ENCODE peak calls at places on chromosomes 11 and 22, in nine cellular contexts. Q is NCI-H510A treated with DMSO at 0.1 percent for 48 hours; J is naive thymus-derived CD4-positive, alpha-beta T cell; F is stimulated activated CD8-positive, alpha-beta memory T cell treated with anti-CD3 and anti-CD28 coated beads, Interleukin-7, amount 100 ng/mL, for 48 hours; E is heart right ventricle; C is right atrium auricular region; G is RWPE1; I is activated CD4-positive, alpha-beta T cell treated with anti-CD3 and anti-CD28 coated beads, Interleukin-2, amount 50 U/mL, for 1 hour; B is Daoy. N is an unnamed sample.

GRCh38 chr22:45200862-45201511 is 37.3 kb downstream of the NUP50 start:
- DNase-seq in Q (no peak), J (no peak), F (no peak), E (no peak), C (no peak), G (no peak), I (no peak), B (peak), N (no peak)

GRCh38 chr11:130672911-130673310 is 224.5 kb downstream of the ADAMTS15 start:
- DNase-seq in Q (no peak), J (no peak), F (no peak), E (no peak), C (no peak), G (no peak), I (no peak), B (peak), N (no peak)

GRCh38 chr22:36409911-36410756 is 22.4 kb upstream of the MYH9 start:
- DNase-seq in Q (peak), J (peak), F (peak), E (peak), C (peak), G (peak), I (peak), B (no peak), N (peak)

GRCh38 chr11:33723238-33723881 is 12.9 kb downstream of the CD59 start:
- DNase-seq in Q (no peak), J (no peak), F (no peak), E (no peak), C (peak), G (peak), I (no peak), B (peak), N (no peak)

GRCh38 chr11:86743223-86744118 is 56.9 kb upstream of the PRSS23 start:
- DNase-seq in Q (no peak), J (no peak), F (peak), E (no peak), C (peak), G (peak), I (no peak), B (peak), N (peak)

GRCh38 chr11:115518983-115519382 is 14.8 kb upstream of the CADM1 start:
- DNase-seq in Q (peak), J (no peak), F (no peak), E (no peak), C (no peak), G (no peak), I (no peak), B (no peak), N (no peak)

GRCh38 chr11:17906436-17906835 is 106.4 kb downstream of the SERGEF start:
- DNase-seq in Q (peak), J (no peak), F (no peak), E (no peak), C (no peak), G (no peak), I (no peak), B (peak), N (peak)

GRCh38 chr11:85725510-85726258 is 39.7 kb upstream of the CCDC89 start:
- DNase-seq in Q (no peak), J (no peak), F (no peak), E (no peak), C (no peak), G (peak), I (no peak), B (peak), N (no peak)

GRCh38 chr22:43881091-43882061 is 10.4 kb downstream of the PNPLA5 start:
- DNase-seq in Q (no peak), J (no peak), F (no peak), E (no peak), C (no peak), G (no peak), I (no peak), B (no peak), N (no peak)

GRCh38 chr22:31148953-31149627 is 8.8 kb upstream of the PLA2G3 start:
- DNase-seq in Q (peak), J (no peak), F (no peak), E (peak), C (peak), G (peak), I (peak), B (peak), N (peak)

GRCh38 chr11:110077866-110078325 is 15.3 kb upstream of the ZC3H12C start:
- DNase-seq in Q (no peak), J (no peak), F (no peak), E (no peak), C (no peak), G (peak), I (no peak), B (peak), N (no peak)

GRCh38 chr11:68372114-68372513 is 59.7 kb downstream of the LRP5 start:
- DNase-seq in Q (no peak), J (no peak), F (no peak), E (no peak), C (no peak), G (no peak), I (no peak), B (no peak), N (no peak)

GRCh38 chr11:62602141-62603071 is 741 bp upstream of the MTA2 start:
- DNase-seq in Q (peak), J (peak), F (no peak), E (peak), C (peak), G (peak), I (no peak), B (peak), N (peak)

GRCh38 chr11:106642331-106642730 is 375.9 kb downstream of the GUCY1A2 start:
- DNase-seq in Q (no peak), J (no peak), F (no peak), E (no peak), C (no peak), G (no peak), I (no peak), B (no peak), N (no peak)

GRCh38 chr11:43558056-43558455 is 122.5 kb upstream of the HSD17B12 start:
- DNase-seq in Q (no peak), J (no peak), F (no peak), E (no peak), C (no peak), G (no peak), I (no peak), B (no peak), N (no peak)

GRCh38 chr11:46560300-46561025 is 33.4 kb downstream of the AMBRA1 start:
- DNase-seq in Q (no peak), J (peak), F (no peak), E (no peak), C (no peak), G (peak), I (no peak), B (peak), N (no peak)

GRCh38 chr11:115580927-115581680 is 76.9 kb upstream of the CADM1 start:
- DNase-seq in Q (no peak), J (no peak), F (no peak), E (peak), C (no peak), G (no peak), I (no peak), B (peak), N (no peak)

GRCh38 chr11:111086058-111086457 is 159.5 kb upstream of the POU2AF2 start:
- DNase-seq in Q (peak), J (no peak), F (no peak), E (no peak), C (no peak), G (no peak), I (no peak), B (no peak), N (no peak)

GRCh38 chr11:111846640-111847039 is 24.7 kb downstream of the ALG9 start:
- DNase-seq in Q (no peak), J (no peak), F (no peak), E (no peak), C (no peak), G (no peak), I (no peak), B (peak), N (no peak)

GRCh38 chr22:36432592-36433317 is 45.0 kb upstream of the MYH9 start:
- DNase-seq in Q (no peak), J (no peak), F (no peak), E (no peak), C (no peak), G (no peak), I (no peak), B (peak), N (no peak)

GRCh38 chr22:40477683-40478348 is 107.4 kb downstream of the SGSM3 start:
- DNase-seq in Q (no peak), J (no peak), F (no peak), E (no peak), C (no peak), G (no peak), I (no peak), B (no peak), N (no peak)

GRCh38 chr11:27894552-27894951 is 194.3 kb upstream of the BDNF start:
- DNase-seq in Q (no peak), J (no peak), F (no peak), E (no peak), C (no peak), G (no peak), I (no peak), B (no peak), N (no peak)

GRCh38 chr22:41256254-41256897 is 15.6 kb upstream of the CHADL start:
- DNase-seq in Q (no peak), J (no peak), F (no peak), E (no peak), C (no peak), G (peak), I (no peak), B (peak), N (no peak)